ENCODE peak calls at places on chromosomes 3 and 15, in ten cellular contexts. One of them, this sample, is unnamed.

GRCh38 chr3:156603379-156604017 is 48.6 kb upstream of the SSR3 start:
- DNase-seq in aorta: no peak
- DNase-seq in IMR-90: no peak
- DNase-seq in caudate nucleus: no peak
- DNase-seq in CD4-positive, alpha-beta T cell: no peak
- DNase-seq in right lobe of liver: no peak
- DNase-seq in SK-N-MC: no peak
- DNase-seq in ascending aorta: no peak
- DNase-seq in GM23248: no peak
- DNase-seq in transverse colon: no peak
- DNase-seq in this sample: no peak

GRCh38 chr3:154818676-154819255 is 261.4 kb upstream of the MME start:
- DNase-seq in aorta: no peak
- DNase-seq in IMR-90: no peak
- DNase-seq in caudate nucleus: no peak
- DNase-seq in CD4-positive, alpha-beta T cell: no peak
- DNase-seq in right lobe of liver: no peak
- DNase-seq in SK-N-MC: no peak
- DNase-seq in ascending aorta: no peak
- DNase-seq in GM23248: peak; percentile 7
- DNase-seq in transverse colon: no peak
- DNase-seq in this sample: no peak

GRCh38 chr3:157502916-157503620 is at the start of gene VEPH1:
- DNase-seq in aorta: no peak
- DNase-seq in IMR-90: peak; percentile 85
- DNase-seq in caudate nucleus: no peak
- DNase-seq in CD4-positive, alpha-beta T cell: no peak
- DNase-seq in right lobe of liver: no peak
- DNase-seq in SK-N-MC: no peak
- DNase-seq in ascending aorta: no peak
- DNase-seq in GM23248: no peak
- DNase-seq in transverse colon: peak; percentile 10
- DNase-seq in this sample: no peak

GRCh38 chr15:24861014-24861690 is 93.6 kb upstream of the SNRPN start:
- DNase-seq in aorta: no peak
- DNase-seq in IMR-90: peak; percentile 46
- DNase-seq in caudate nucleus: no peak
- DNase-seq in CD4-positive, alpha-beta T cell: no peak
- DNase-seq in right lobe of liver: no peak
- DNase-seq in SK-N-MC: no peak
- DNase-seq in ascending aorta: no peak
- DNase-seq in GM23248: no peak
- DNase-seq in transverse colon: no peak
- DNase-seq in this sample: no peak

GRCh38 chr15:63238181-63238580 is 39.2 kb upstream of the APH1B start:
- DNase-seq in aorta: no peak
- DNase-seq in IMR-90: no peak
- DNase-seq in caudate nucleus: no peak
- DNase-seq in CD4-positive, alpha-beta T cell: no peak
- DNase-seq in right lobe of liver: no peak
- DNase-seq in SK-N-MC: no peak
- DNase-seq in ascending aorta: no peak
- DNase-seq in GM23248: no peak
- DNase-seq in transverse colon: no peak
- DNase-seq in this sample: no peak

GRCh38 chr15:60397772-60398445 is at the start of gene ANXA2:
- DNase-seq in aorta: peak; percentile 93
- DNase-seq in IMR-90: peak; percentile 84
- DNase-seq in caudate nucleus: peak; percentile 14
- DNase-seq in CD4-positive, alpha-beta T cell: peak; percentile 81
- DNase-seq in right lobe of liver: peak; percentile 70
- DNase-seq in SK-N-MC: no peak
- DNase-seq in ascending aorta: peak; percentile 93
- DNase-seq in GM23248: peak; percentile 97
- DNase-seq in transverse colon: peak; percentile 92
- DNase-seq in this sample: peak; percentile 94

GRCh38 chr3:148930785-148931184 is 60.6 kb upstream of the GYG1 start:
- DNase-seq in aorta: no peak
- DNase-seq in IMR-90: peak; percentile 80
- DNase-seq in caudate nucleus: no peak
- DNase-seq in CD4-positive, alpha-beta T cell: no peak
- DNase-seq in right lobe of liver: no peak
- DNase-seq in SK-N-MC: no peak
- DNase-seq in ascending aorta: no peak
- DNase-seq in GM23248: peak; percentile 73
- DNase-seq in transverse colon: no peak
- DNase-seq in this sample: no peak

GRCh38 chr3:150925751-150926201 is 20.5 kb upstream of the MINDY4B start:
- DNase-seq in aorta: peak; percentile 46
- DNase-seq in IMR-90: peak; percentile 4
- DNase-seq in caudate nucleus: peak; percentile 55
- DNase-seq in CD4-positive, alpha-beta T cell: peak; percentile 21
- DNase-seq in right lobe of liver: no peak
- DNase-seq in SK-N-MC: no peak
- DNase-seq in ascending aorta: no peak
- DNase-seq in GM23248: peak; percentile 51
- DNase-seq in transverse colon: peak; percentile 60
- DNase-seq in this sample: no peak

GRCh38 chr3:195099976-195100755 is 170.8 kb downstream of the XXYLT1 start:
- DNase-seq in aorta: peak; percentile 35
- DNase-seq in IMR-90: no peak
- DNase-seq in caudate nucleus: no peak
- DNase-seq in CD4-positive, alpha-beta T cell: no peak
- DNase-seq in right lobe of liver: no peak
- DNase-seq in SK-N-MC: no peak
- DNase-seq in ascending aorta: no peak
- DNase-seq in GM23248: no peak
- DNase-seq in transverse colon: no peak
- DNase-seq in this sample: peak; percentile 47

GRCh38 chr3:183895296-183895695 is 10.6 kb upstream of the PARL start:
- DNase-seq in aorta: no peak
- DNase-seq in IMR-90: peak; percentile 55
- DNase-seq in caudate nucleus: peak; percentile 8
- DNase-seq in CD4-positive, alpha-beta T cell: peak; percentile 17
- DNase-seq in right lobe of liver: no peak
- DNase-seq in SK-N-MC: peak; percentile 63
- DNase-seq in ascending aorta: no peak
- DNase-seq in GM23248: peak; percentile 74
- DNase-seq in transverse colon: peak; percentile 31
- DNase-seq in this sample: no peak

GRCh38 chr3:66450389-66451022 is 50.3 kb downstream of the LRIG1 start:
- DNase-seq in aorta: peak; percentile 64
- DNase-seq in IMR-90: peak; percentile 76
- DNase-seq in caudate nucleus: peak; percentile 39
- DNase-seq in CD4-positive, alpha-beta T cell: no peak
- DNase-seq in right lobe of liver: peak; percentile 78
- DNase-seq in SK-N-MC: no peak
- DNase-seq in ascending aorta: peak; percentile 80
- DNase-seq in GM23248: peak; percentile 77
- DNase-seq in transverse colon: peak; percentile 57
- DNase-seq in this sample: peak; percentile 73

GRCh38 chr15:101675796-101676582 is 23.8 kb upstream of the TM2D3 start:
- DNase-seq in aorta: no peak
- DNase-seq in IMR-90: peak; percentile 89
- DNase-seq in caudate nucleus: no peak
- DNase-seq in CD4-positive, alpha-beta T cell: no peak
- DNase-seq in right lobe of liver: no peak
- DNase-seq in SK-N-MC: no peak
- DNase-seq in ascending aorta: no peak
- DNase-seq in GM23248: peak; percentile 94
- DNase-seq in transverse colon: no peak
- DNase-seq in this sample: no peak

GRCh38 chr3:159645874-159646273 is 342.8 kb upstream of the IL12A start:
- DNase-seq in aorta: no peak
- DNase-seq in IMR-90: peak; percentile 51
- DNase-seq in caudate nucleus: no peak
- DNase-seq in CD4-positive, alpha-beta T cell: no peak
- DNase-seq in right lobe of liver: no peak
- DNase-seq in SK-N-MC: no peak
- DNase-seq in ascending aorta: no peak
- DNase-seq in GM23248: peak; percentile 84
- DNase-seq in transverse colon: no peak
- DNase-seq in this sample: no peak

GRCh38 chr3:78507196-78507984 is 1260.4 kb downstream of the ROBO1 start:
- DNase-seq in aorta: no peak
- DNase-seq in IMR-90: no peak
- DNase-seq in caudate nucleus: no peak
- DNase-seq in CD4-positive, alpha-beta T cell: no peak
- DNase-seq in right lobe of liver: peak; percentile 55
- DNase-seq in SK-N-MC: no peak
- DNase-seq in ascending aorta: no peak
- DNase-seq in GM23248: no peak
- DNase-seq in transverse colon: no peak
- DNase-seq in this sample: no peak

GRCh38 chr3:30263238-30263920 is 343.0 kb upstream of the TGFBR2 start:
- DNase-seq in aorta: no peak
- DNase-seq in IMR-90: no peak
- DNase-seq in caudate nucleus: no peak
- DNase-seq in CD4-positive, alpha-beta T cell: no peak
- DNase-seq in right lobe of liver: no peak
- DNase-seq in SK-N-MC: no peak
- DNase-seq in ascending aorta: no peak
- DNase-seq in GM23248: no peak
- DNase-seq in transverse colon: no peak
- DNase-seq in this sample: no peak

DNA sequence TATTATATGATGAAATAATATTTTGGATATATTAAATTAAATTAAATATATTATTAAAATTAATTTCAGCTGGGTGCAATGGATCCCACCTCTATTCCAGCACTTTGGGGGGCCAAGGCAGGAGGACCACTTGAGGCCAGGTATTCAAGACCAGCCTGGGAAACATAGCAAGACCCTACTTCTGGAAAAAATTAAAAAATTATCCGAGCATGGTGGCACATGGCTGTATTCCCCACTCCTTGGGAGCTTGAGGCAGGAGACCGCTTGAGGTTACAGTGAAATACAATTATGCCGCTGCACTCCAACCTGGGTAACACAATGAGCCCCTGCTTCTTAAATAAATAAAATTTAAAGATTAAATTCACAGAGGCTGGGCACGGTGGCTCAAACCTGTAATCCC is 61.4 kb downstream of the SH3BP5 start:
- DNase-seq in aorta: no peak
- DNase-seq in IMR-90: no peak
- DNase-seq in caudate nucleus: no peak
- DNase-seq in CD4-positive, alpha-beta T cell: no peak
- DNase-seq in right lobe of liver: no peak
- DNase-seq in SK-N-MC: no peak
- DNase-seq in ascending aorta: no peak
- DNase-seq in GM23248: no peak
- DNase-seq in transverse colon: no peak
- DNase-seq in this sample: no peak
- H3K27ac ChIP-seq in aorta: no peak overlapping the region
- H3K27ac ChIP-seq in IMR-90: no peak overlapping the region
- H3K27ac ChIP-seq in caudate nucleus: no peak overlapping the region
- H3K27ac ChIP-seq in CD4-positive, alpha-beta T cell: peak overlapping the region; percentile 68
- H3K27ac ChIP-seq in right lobe of liver: no peak overlapping the region
- H3K27ac ChIP-seq in SK-N-MC: no peak overlapping the region
- H3K27ac ChIP-seq in ascending aorta: no peak overlapping the region
- H3K27ac ChIP-seq in GM23248: no peak overlapping the region
- H3K27ac ChIP-seq in transverse colon: no peak overlapping the region
- H3K27ac ChIP-seq in this sample: no peak overlapping the region

DNA sequence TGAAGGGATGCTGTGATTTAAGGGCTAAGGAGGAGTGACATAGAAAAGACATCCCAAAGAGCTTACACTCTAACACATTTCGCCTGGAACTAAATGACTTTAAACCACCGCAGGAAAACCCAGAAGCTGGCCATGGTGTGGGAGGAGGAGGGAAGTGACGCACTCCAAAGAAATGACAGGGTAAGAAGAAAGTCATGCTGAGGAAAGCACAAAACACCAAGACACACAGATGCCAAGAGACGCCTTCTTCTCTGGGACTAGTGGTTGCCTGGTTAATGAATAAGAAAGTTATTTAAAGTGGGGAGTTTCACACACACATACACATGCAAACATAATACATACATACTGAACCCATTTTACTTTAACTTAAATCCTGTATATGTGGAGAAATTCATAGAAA is 125.7 kb downstream of the NSMCE3 start:
- DNase-seq in aorta: no peak
- DNase-seq in IMR-90: peak; percentile 74
- DNase-seq in caudate nucleus: no peak
- DNase-seq in CD4-positive, alpha-beta T cell: no peak
- DNase-seq in right lobe of liver: no peak
- DNase-seq in SK-N-MC: no peak
- DNase-seq in ascending aorta: no peak
- DNase-seq in GM23248: peak; percentile 90
- DNase-seq in transverse colon: no peak
- DNase-seq in this sample: no peak
- H3K27ac ChIP-seq in aorta: no peak overlapping the region
- H3K27ac ChIP-seq in IMR-90: no peak overlapping the region
- H3K27ac ChIP-seq in caudate nucleus: no peak overlapping the region
- H3K27ac ChIP-seq in CD4-positive, alpha-beta T cell: no peak overlapping the region
- H3K27ac ChIP-seq in right lobe of liver: no peak overlapping the region
- H3K27ac ChIP-seq in SK-N-MC: no peak overlapping the region
- H3K27ac ChIP-seq in ascending aorta: no peak overlapping the region
- H3K27ac ChIP-seq in GM23248: peak overlapping the region; percentile 19
- H3K27ac ChIP-seq in transverse colon: no peak overlapping the region
- H3K27ac ChIP-seq in this sample: no peak overlapping the region

DNA sequence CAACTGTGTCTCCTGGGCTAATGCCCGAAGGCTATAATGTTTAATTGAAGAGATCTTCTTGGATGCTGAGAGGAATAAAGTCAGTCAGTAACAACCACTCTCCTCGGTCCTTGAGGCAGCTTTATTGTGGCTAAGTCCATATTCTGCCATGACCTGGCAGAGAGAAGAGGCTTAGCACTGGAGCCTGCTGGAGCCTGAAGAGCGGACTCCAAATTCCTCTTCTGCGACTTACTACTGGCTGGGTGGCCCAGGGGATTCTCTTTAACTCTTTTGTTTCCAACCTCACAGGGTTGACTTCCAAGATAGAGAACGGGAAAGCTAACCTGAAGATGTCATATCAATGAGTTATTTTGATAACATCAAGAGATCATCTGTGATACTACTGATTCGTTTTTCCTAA is 71.1 kb downstream of the MYO1E start:
- DNase-seq in aorta: no peak
- DNase-seq in IMR-90: no peak
- DNase-seq in caudate nucleus: no peak
- DNase-seq in CD4-positive, alpha-beta T cell: no peak
- DNase-seq in right lobe of liver: no peak
- DNase-seq in SK-N-MC: no peak
- DNase-seq in ascending aorta: peak; percentile 52
- DNase-seq in GM23248: no peak
- DNase-seq in transverse colon: no peak
- DNase-seq in this sample: no peak
- H3K27ac ChIP-seq in aorta: no peak overlapping the region
- H3K27ac ChIP-seq in IMR-90: no peak overlapping the region
- H3K27ac ChIP-seq in caudate nucleus: no peak overlapping the region
- H3K27ac ChIP-seq in CD4-positive, alpha-beta T cell: no peak overlapping the region
- H3K27ac ChIP-seq in right lobe of liver: no peak overlapping the region
- H3K27ac ChIP-seq in SK-N-MC: no peak overlapping the region
- H3K27ac ChIP-seq in ascending aorta: peak overlapping the region; percentile 61
- H3K27ac ChIP-seq in GM23248: peak overlapping the region; percentile 4
- H3K27ac ChIP-seq in transverse colon: peak overlapping the region; percentile 85
- H3K27ac ChIP-seq in this sample: peak overlapping the region; percentile 62

DNA sequence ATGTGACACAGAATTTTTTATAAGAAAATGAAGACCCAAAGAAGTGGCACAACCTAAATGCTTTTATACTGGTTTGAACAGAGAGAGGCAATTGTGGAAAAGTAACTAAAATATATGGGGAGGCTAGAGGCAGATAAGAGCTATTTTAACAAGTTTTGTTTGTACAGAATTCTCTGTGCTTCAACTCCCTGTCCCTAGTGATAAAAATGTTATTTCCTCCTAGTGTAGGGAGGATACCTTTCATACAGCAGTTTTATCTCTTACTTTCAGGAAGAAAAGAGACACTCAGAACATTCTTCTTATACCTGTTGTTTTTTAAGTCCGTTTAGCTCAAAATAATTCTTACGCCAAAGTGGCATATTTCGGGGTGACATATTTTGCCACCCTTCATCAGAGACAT is 21.2 kb upstream of the ZNF639 start:
- DNase-seq in aorta: no peak
- DNase-seq in IMR-90: no peak
- DNase-seq in caudate nucleus: no peak
- DNase-seq in CD4-positive, alpha-beta T cell: no peak
- DNase-seq in right lobe of liver: no peak
- DNase-seq in SK-N-MC: no peak
- DNase-seq in ascending aorta: no peak
- DNase-seq in GM23248: no peak
- DNase-seq in transverse colon: no peak
- DNase-seq in this sample: no peak
- H3K27ac ChIP-seq in aorta: no peak overlapping the region
- H3K27ac ChIP-seq in IMR-90: no peak overlapping the region
- H3K27ac ChIP-seq in caudate nucleus: no peak overlapping the region
- H3K27ac ChIP-seq in CD4-positive, alpha-beta T cell: no peak overlapping the region
- H3K27ac ChIP-seq in right lobe of liver: no peak overlapping the region
- H3K27ac ChIP-seq in SK-N-MC: no peak overlapping the region
- H3K27ac ChIP-seq in ascending aorta: no peak overlapping the region
- H3K27ac ChIP-seq in GM23248: no peak overlapping the region
- H3K27ac ChIP-seq in transverse colon: no peak overlapping the region
- H3K27ac ChIP-seq in this sample: no peak overlapping the region

This sample was measured in tibial artery.